ENCODE peak calls at places on chromosome 12, in seven cellular contexts. C is HS-5, T is iris pigment epithelial cell, I is HCT116, X is HEK293T, F is body of pancreas, V is NCI-H1048. U is an unnamed sample.

GRCh38 chr12:76536546-76536945 is 23.0 kb downstream of the OSBPL8 start:
- DNase-seq in C (no peak), X (no peak), I (no peak), V (no peak), F (no peak), T (no peak), U (no peak)

GRCh38 chr12:96241484-96242256 is 47.5 kb downstream of the ELK3 start:
- DNase-seq in T (peak; percentile 61), V (no peak), I (no peak), F (no peak), C (no peak), X (no peak), U (no peak)

GRCh38 chr12:56933826-56934625 is at the start of gene SDR9C7:
- DNase-seq in F (no peak), C (no peak), V (no peak), I (no peak), T (no peak), X (no peak), U (peak; percentile 33)

GRCh38 chr12:124351422-124351821 is 56.5 kb downstream of the RFLNA start:
- DNase-seq in T (no peak), F (no peak), I (no peak), X (no peak), V (no peak), C (no peak), U (no peak)

GRCh38 chr12:106342397-106343212 is 14.9 kb upstream of the POLR3B start:
- DNase-seq in I (no peak), V (no peak), X (no peak), C (peak; percentile 35), F (peak; percentile 60), T (peak; percentile 71), U (peak; percentile 57)

GRCh38 chr12:110307372-110307771 is 26.3 kb downstream of the ATP2A2 start:
- DNase-seq in I (no peak), C (no peak), T (no peak), X (no peak), F (no peak), V (no peak), U (no peak)

GRCh38 chr12:13602217-13602616 is 379.2 kb downstream of the GRIN2B start:
- DNase-seq in C (no peak), X (no peak), V (no peak), I (no peak), F (no peak), T (no peak), U (no peak)

GRCh38 chr12:78562358-78563205 is 302.0 kb upstream of the SYT1 start:
- DNase-seq in I (peak; percentile 37), T (peak; percentile 18), X (peak; percentile 6), C (peak; percentile 9), F (no peak), V (no peak), U (no peak)

GRCh38 chr12:65533177-65533883 is 254.8 kb downstream of the MSRB3 start:
- DNase-seq in I (peak; percentile 95), F (no peak), C (no peak), T (peak; percentile 75), V (no peak), X (no peak), U (no peak)

GRCh38 chr12:85519163-85519562 is 239.1 kb downstream of the ALX1 start:
- DNase-seq in F (no peak), I (no peak), C (no peak), V (no peak), T (no peak), X (no peak), U (no peak)

GRCh38 chr12:96060041-96060440 is 24.7 kb upstream of the LTA4H start:
- DNase-seq in V (no peak), I (no peak), T (no peak), F (no peak), C (no peak), X (no peak), U (peak; percentile 54)

GRCh38 chr12:70553391-70553859 is 83.8 kb downstream of the PTPRB start:
- DNase-seq in I (no peak), F (no peak), X (no peak), C (no peak), T (no peak), V (no peak), U (no peak)

GRCh38 chr12:4881665-4882064 is 28.0 kb upstream of the KCNA1 start:
- DNase-seq in X (no peak), I (no peak), F (no peak), C (no peak), T (no peak), V (no peak), U (no peak)

GRCh38 chr12:131673519-131674265 is 37.2 kb upstream of the SFSWAP start:
- DNase-seq in C (peak; percentile 28), T (peak; percentile 44), V (no peak), I (no peak), X (no peak), F (no peak), U (no peak)

GRCh38 chr12:77133566-77133965 is 68.2 kb upstream of the E2F7 start:
- DNase-seq in V (no peak), X (peak; percentile 32), T (peak; percentile 57), F (no peak), C (no peak), I (no peak), U (no peak)

GRCh38 chr12:132049442-132049841 is 94.7 kb downstream of the DDX51 start:
- DNase-seq in F (peak; percentile 37), T (no peak), I (no peak), C (no peak), V (no peak), X (no peak), U (no peak)

GRCh38 chr12:57213763-57214397 is 2.7 kb upstream of the NXPH4 start:
- DNase-seq in C (no peak), I (no peak), X (no peak), T (no peak), F (no peak), V (no peak), U (no peak)

GRCh38 chr12:103799504-103800251 is 41.4 kb downstream of the NT5DC3 start:
- DNase-seq in X (no peak), V (no peak), I (no peak), F (peak; percentile 55), T (peak; percentile 86), C (no peak), U (no peak)

GRCh38 chr12:23579257-23579656 is 370.2 kb downstream of the SOX5 start:
- DNase-seq in F (no peak), C (no peak), I (no peak), T (no peak), V (no peak), X (no peak), U (no peak)

GRCh38 chr12:88501976-88502938 is 78.0 kb downstream of the KITLG start:
- DNase-seq in I (no peak), F (no peak), T (peak; percentile 38), C (no peak), V (no peak), X (no peak), U (no peak)

GRCh38 chr12:31353730-31354708 is 28.1 kb upstream of the SINHCAF start:
- DNase-seq in T (peak; percentile 4), X (no peak), F (no peak), V (no peak), I (no peak), C (no peak), U (no peak)

GRCh38 chr12:120687570-120688289 is 781 bp downstream of the MLEC start:
- DNase-seq in F (peak; percentile 27), I (no peak), V (no peak), C (no peak), X (no peak), T (peak; percentile 31), U (no peak)

GRCh38 chr12:98788396-98788795 is 143.3 kb downstream of the APAF1 start:
- DNase-seq in X (no peak), I (no peak), F (peak; percentile 51), T (no peak), V (no peak), C (no peak), U (no peak)

GRCh38 chr12:13362260-13362841 is 165.8 kb downstream of the EMP1 start:
- DNase-seq in V (peak; percentile 57), I (peak; percentile 77), C (peak; percentile 24), F (peak; percentile 75), T (peak; percentile 57), X (peak; percentile 71), U (peak; percentile 79)

GRCh38 chr12:64821116-64821630 is 3.3 kb upstream of the TBC1D30 start:
- DNase-seq in X (no peak), I (no peak), C (no peak), T (no peak), F (no peak), V (no peak), U (no peak)

GRCh38 chr12:120584343-120585149 is 3.3 kb upstream of the POP5 start:
- DNase-seq in C (no peak), X (peak; percentile 29), I (peak; percentile 13), T (no peak), V (no peak), F (peak; percentile 44), U (peak; percentile 62)

GRCh38 chr12:96136129-96136528 is 58.0 kb upstream of the ELK3 start:
- DNase-seq in F (no peak), V (no peak), I (no peak), T (peak; percentile 83), C (no peak), X (no peak), U (no peak)

GRCh38 chr12:109098142-109098652 is 800 bp downstream of the UNG start:
- DNase-seq in T (peak; percentile 62), C (no peak), F (peak; percentile 74), V (no peak), X (no peak), I (no peak), U (no peak)

GRCh38 chr12:131735863-131736806 is 25.2 kb downstream of the SFSWAP start:
- DNase-seq in T (no peak), I (no peak), F (no peak), C (no peak), X (no peak), V (no peak), U (peak; percentile 18)

GRCh38 chr12:131266591-131267467 is 313.1 kb downstream of the ADGRD1 start:
- DNase-seq in V (no peak), C (no peak), T (no peak), X (no peak), I (no peak), F (no peak), U (no peak)

GRCh38 chr12:76449572-76449971 is 101.4 kb upstream of the BBS10 start:
- DNase-seq in V (no peak), T (peak; percentile 83), I (no peak), F (no peak), C (peak; percentile 58), X (no peak), U (no peak)

GRCh38 chr12:2250797-2251196 is 198.0 kb downstream of the CACNA1C start:
- DNase-seq in I (no peak), C (no peak), F (no peak), T (no peak), X (no peak), V (no peak), U (no peak)

GRCh38 chr12:45336762-45337596 is 121.1 kb downstream of the ANO6 start:
- DNase-seq in C (peak; percentile 34), T (peak; percentile 97), V (no peak), I (no peak), F (no peak), X (no peak), U (no peak)

GRCh38 chr12:7068240-7068993 is 7.9 kb downstream of the C1S start:
- DNase-seq in V (no peak), X (no peak), I (no peak), C (no peak), T (peak; percentile 63), F (no peak), U (peak; percentile 77)

GRCh38 chr12:109967383-109968031 is 28.7 kb downstream of the GIT2 start:
- DNase-seq in V (no peak), F (no peak), C (no peak), I (no peak), T (no peak), X (no peak), U (peak; percentile 65)

GRCh38 chr12:42871831-42872230 is 282.3 kb upstream of the PRICKLE1 start:
- DNase-seq in I (no peak), V (no peak), T (no peak), C (no peak), X (no peak), F (no peak), U (no peak)

GRCh38 chr12:33439587-33440011 is at the start of gene SYT10:
- DNase-seq in V (no peak), T (no peak), X (no peak), C (no peak), F (no peak), I (no peak), U (no peak)

GRCh38 chr12:121603581-121603980 is 22.7 kb upstream of the ORAI1 start:
- DNase-seq in C (no peak), F (no peak), T (no peak), V (no peak), I (no peak), X (no peak), U (no peak)